ENCODE peak calls at places on chromosomes 5 and 9, in nine cellular contexts. P, X, R, L, E, S, Y, T and F are unnamed samples.

GRCh38 chr5:167934561-167934971 is 356.9 kb upstream of the WWC1 start:
- DNase-seq in P (peak; percentile 64), X (no peak), R (peak; percentile 84), L (no peak), E (no peak), S (no peak), Y (no peak), T (peak; percentile 70), F (peak; percentile 96)

GRCh38 chr5:33233013-33233463 is 207.7 kb upstream of the TARS1 start:
- DNase-seq in P (no peak), X (no peak), R (no peak), L (no peak), E (no peak), S (no peak), Y (no peak), T (no peak), F (no peak)

GRCh38 chr5:38653389-38653788 is 96.9 kb upstream of the LIFR start:
- DNase-seq in P (no peak), X (no peak), R (no peak), L (no peak), E (no peak), S (no peak), Y (no peak), T (no peak), F (no peak)

GRCh38 chr5:55850839-55851674 is at the start of gene IL31RA:
- DNase-seq in P (no peak), X (no peak), R (no peak), L (no peak), E (no peak), S (no peak), Y (no peak), T (no peak), F (peak; percentile 91)

GRCh38 chr5:139648205-139649081 is at the start of gene CXXC5:
- DNase-seq in P (peak; percentile 92), X (peak; percentile 85), R (peak; percentile 90), L (peak; percentile 57), E (peak; percentile 83), S (peak; percentile 89), Y (peak; percentile 89), T (peak; percentile 94), F (peak; percentile 90)

GRCh38 chr5:57817924-57818323 is 335.3 kb upstream of the ACTBL2 start:
- DNase-seq in P (no peak), X (no peak), R (no peak), L (no peak), E (no peak), S (no peak), Y (no peak), T (no peak), F (no peak)

GRCh38 chr5:164504141-164504772 is 998.8 kb downstream of the MAT2B start:
- DNase-seq in P (peak; percentile 70), X (peak; percentile 35), R (no peak), L (no peak), E (no peak), S (no peak), Y (peak; percentile 55), T (no peak), F (peak; percentile 62)

GRCh38 chr9:91953723-91954122 is 3.7 kb upstream of the ROR2 start:
- DNase-seq in P (no peak), X (no peak), R (no peak), L (no peak), E (no peak), S (no peak), Y (no peak), T (no peak), F (no peak)

GRCh38 chr9:91034521-91034920 is 232.9 kb downstream of the SYK start:
- DNase-seq in P (no peak), X (no peak), R (no peak), L (no peak), E (no peak), S (no peak), Y (peak; percentile 58), T (no peak), F (no peak)

GRCh38 chr9:87499455-87500015 is 1.9 kb downstream of the DAPK1 start:
- DNase-seq in P (no peak), X (no peak), R (no peak), L (no peak), E (no peak), S (no peak), Y (no peak), T (no peak), F (no peak)

GRCh38 chr5:61817472-61818326 is 485.6 kb downstream of the ZSWIM6 start:
- DNase-seq in P (peak; percentile 50), X (peak; percentile 49), R (peak; percentile 19), L (no peak), E (no peak), S (no peak), Y (no peak), T (no peak), F (peak; percentile 77)

GRCh38 chr9:116733010-116733641 is 46.0 kb downstream of the TRIM32 start:
- DNase-seq in P (no peak), X (no peak), R (no peak), L (no peak), E (no peak), S (no peak), Y (no peak), T (no peak), F (no peak)

GRCh38 chr9:99231708-99232107 is 9.6 kb downstream of the SEC61B start:
- DNase-seq in P (peak; percentile 42), X (no peak), R (no peak), L (no peak), E (no peak), S (no peak), Y (peak; percentile 58), T (no peak), F (peak; percentile 47)

GRCh38 chr9:86944974-86945867 is 2.1 kb downstream of the GAS1 start:
- DNase-seq in P (peak; percentile 30), X (peak; percentile 52), R (no peak), L (no peak), E (no peak), S (no peak), Y (no peak), T (peak; percentile 76), F (peak; percentile 64)

GRCh38 chr5:75668988-75669760 is 48.1 kb downstream of the POC5 start:
- DNase-seq in P (no peak), X (no peak), R (no peak), L (peak; percentile 5), E (peak; percentile 44), S (no peak), Y (peak; percentile 8), T (peak; percentile 79), F (no peak)

GRCh38 chr5:3599283-3600105 is 3.9 kb downstream of the IRX1 start:
- DNase-seq in P (peak; percentile 44), X (peak; percentile 77), R (no peak), L (no peak), E (no peak), S (no peak), Y (no peak), T (no peak), F (peak; percentile 88)

DNA sequence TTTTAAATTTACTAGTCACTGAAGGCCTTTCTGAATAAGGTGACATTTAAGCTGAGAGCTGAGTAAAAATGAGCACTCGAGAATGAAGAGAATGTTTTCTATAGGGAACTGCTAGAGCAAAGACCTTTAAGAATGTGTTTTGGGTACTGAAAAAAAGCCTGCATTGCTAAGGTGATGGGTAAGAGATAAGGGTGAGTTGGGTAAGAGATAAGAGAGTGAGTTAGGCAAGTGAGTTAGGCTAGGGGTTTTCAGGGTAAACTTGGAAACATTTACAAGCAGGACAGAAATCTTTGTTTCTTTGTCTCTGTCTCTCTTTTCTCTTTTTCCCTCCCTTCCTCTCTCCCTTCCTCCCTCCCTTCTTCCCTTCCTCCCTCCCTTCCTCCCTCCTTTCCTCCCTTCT is 5.6 kb downstream of the RAD23B start:
- DNase-seq in P (no peak), X (no peak), R (no peak), L (no peak), E (no peak), S (no peak), Y (no peak), T (no peak), F (no peak)
- H3K4me1 ChIP-seq in P (peaks cover 8% of the 10 kb centered on the region), X (peaks cover 8% of the 10 kb centered on the region), R (peaks cover 96% of the 10 kb centered on the region), L (peaks cover 66% of the 10 kb centered on the region), E (peaks cover 64% of the 10 kb centered on the region), S (peaks cover 78% of the 10 kb centered on the region), Y (peaks cover 13% of the 10 kb centered on the region), T (peaks cover 88% of the 10 kb centered on the region), F (peaks cover 54% of the 10 kb centered on the region)

GRCh38 chr5:154370730-154371334 is 75.0 kb upstream of the SAP30L start:
- DNase-seq in P (no peak), X (no peak), R (peak; percentile 46), L (no peak), E (no peak), S (no peak), Y (no peak), T (no peak), F (peak; percentile 61)
- H3K4me1 ChIP-seq in P (no peaks in the 10 kb centered on the region), X (peaks cover 8% of the 10 kb centered on the region), R (peaks cover 68% of the 10 kb centered on the region), L (no peaks in the 10 kb centered on the region), E (peaks cover 6% of the 10 kb centered on the region), S (peaks cover 37% of the 10 kb centered on the region), Y (no peaks in the 10 kb centered on the region), T (peaks cover 9% of the 10 kb centered on the region), F (peaks cover 76% of the 10 kb centered on the region)

GRCh38 chr9:95044731-95045508 is 272.6 kb downstream of the FANCC start:
- DNase-seq in P (peak; percentile 90), X (peak; percentile 93), R (peak; percentile 53), L (no peak), E (peak; percentile 47), S (peak; percentile 60), Y (no peak), T (no peak), F (no peak)

GRCh38 chr9:95047452-95048224 is 269.9 kb downstream of the FANCC start:
- DNase-seq in P (no peak), X (no peak), R (no peak), L (no peak), E (no peak), S (no peak), Y (no peak), T (no peak), F (no peak)

GRCh38 chr9:95043826-95044225 is 273.7 kb downstream of the FANCC start:
- DNase-seq in P (peak; percentile 74), X (no peak), R (no peak), L (no peak), E (no peak), S (no peak), Y (no peak), T (no peak), F (no peak)

GRCh38 chr9:95048225-95049087 is 269.1 kb downstream of the FANCC start:
- DNase-seq in P (peak; percentile 74), X (peak; percentile 79), R (peak; percentile 75), L (peak; percentile 40), E (peak; percentile 91), S (peak; percentile 89), Y (no peak), T (peak; percentile 92), F (peak; percentile 77)

GRCh38 chr9:95045751-95046150 is 271.8 kb downstream of the FANCC start:
- DNase-seq in P (peak; percentile 33), X (peak; percentile 61), R (no peak), L (no peak), E (no peak), S (no peak), Y (no peak), T (no peak), F (no peak)
- H3K4me1 ChIP-seq in P (peaks cover 47% of the 10 kb centered on the region), X (peaks cover 2% of the 10 kb centered on the region), R (peaks cover 97% of the 10 kb centered on the region), L (peaks cover 7% of the 10 kb centered on the region), E (peaks cover 21% of the 10 kb centered on the region), S (peaks cover 44% of the 10 kb centered on the region), Y (no peaks in the 10 kb centered on the region), T (peaks cover 21% of the 10 kb centered on the region), F (peaks cover 34% of the 10 kb centered on the region)

DNA sequence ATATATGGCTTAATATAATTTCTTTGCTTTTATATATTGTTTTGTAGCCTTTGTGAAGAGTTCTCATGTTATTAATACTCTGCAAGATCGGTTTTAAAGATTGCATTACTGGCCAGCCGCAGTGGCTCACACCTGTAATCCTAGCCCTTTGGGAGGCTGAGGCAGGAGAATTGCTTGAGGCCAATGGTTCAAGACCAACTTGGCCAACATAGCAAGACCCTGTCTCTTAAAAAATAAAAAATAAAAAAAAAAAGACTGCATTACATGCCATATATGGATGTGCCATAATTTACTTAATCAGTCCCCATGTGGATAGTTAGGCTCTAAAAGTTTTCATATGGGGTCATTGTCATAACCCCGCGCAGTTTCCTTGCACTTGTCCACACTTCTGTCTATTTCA is 31.0 kb upstream of the TNFAIP8 start:
- DNase-seq in P (no peak), X (no peak), R (no peak), L (no peak), E (no peak), S (no peak), Y (no peak), T (no peak), F (no peak)
- H3K4me1 ChIP-seq in P (peaks cover 18% of the 10 kb centered on the region), X (peaks cover 5% of the 10 kb centered on the region), R (peaks cover 28% of the 10 kb centered on the region), L (peaks cover 96% of the 10 kb centered on the region), E (peaks cover 27% of the 10 kb centered on the region), S (peaks cover 31% of the 10 kb centered on the region), Y (peaks cover 91% of the 10 kb centered on the region), T (peaks cover 98% of the 10 kb centered on the region), F (peaks cover 44% of the 10 kb centered on the region)